ENCODE peak calls at places on chromosome 21, in five cellular contexts. One of them, this sample, is unnamed.

GRCh38 chr21:32346951-32347350 is 45.9 kb downstream of the URB1 start:
- DNase-seq in stimulated activated CD8-positive, alpha-beta memory T cell treated with anti-CD3 and anti-CD28 coated beads, Interleukin-4, amount 100 ng/mL, for 4 hours: no peak
- DNase-seq in omental fat pad: no peak
- DNase-seq in HTR-8/SVneo: no peak
- DNase-seq in H1: no peak
- DNase-seq in this sample: peak; percentile 71

GRCh38 chr21:45725844-45726200 is 82.3 kb downstream of the PCBP3 start:
- DNase-seq in stimulated activated CD8-positive, alpha-beta memory T cell treated with anti-CD3 and anti-CD28 coated beads, Interleukin-4, amount 100 ng/mL, for 4 hours: no peak
- DNase-seq in omental fat pad: no peak
- DNase-seq in HTR-8/SVneo: no peak
- DNase-seq in H1: no peak
- DNase-seq in this sample: no peak

GRCh38 chr21:26883768-26884167 is 38.6 kb upstream of the ADAMTS1 start:
- DNase-seq in stimulated activated CD8-positive, alpha-beta memory T cell treated with anti-CD3 and anti-CD28 coated beads, Interleukin-4, amount 100 ng/mL, for 4 hours: no peak
- DNase-seq in omental fat pad: no peak
- DNase-seq in HTR-8/SVneo: no peak
- DNase-seq in H1: no peak
- DNase-seq in this sample: no peak

GRCh38 chr21:44988607-44989537 is 49.0 kb downstream of the SLX9 start:
- DNase-seq in stimulated activated CD8-positive, alpha-beta memory T cell treated with anti-CD3 and anti-CD28 coated beads, Interleukin-4, amount 100 ng/mL, for 4 hours: no peak
- DNase-seq in omental fat pad: no peak
- DNase-seq in HTR-8/SVneo: no peak
- DNase-seq in H1: no peak
- DNase-seq in this sample: no peak

GRCh38 chr21:45623436-45623835 is 20.1 kb upstream of the PCBP3 start:
- DNase-seq in stimulated activated CD8-positive, alpha-beta memory T cell treated with anti-CD3 and anti-CD28 coated beads, Interleukin-4, amount 100 ng/mL, for 4 hours: no peak
- DNase-seq in omental fat pad: no peak
- DNase-seq in HTR-8/SVneo: no peak
- DNase-seq in H1: no peak
- DNase-seq in this sample: no peak

GRCh38 chr21:44820851-44821250 is 3.0 kb upstream of the SUMO3 start:
- DNase-seq in stimulated activated CD8-positive, alpha-beta memory T cell treated with anti-CD3 and anti-CD28 coated beads, Interleukin-4, amount 100 ng/mL, for 4 hours: no peak
- DNase-seq in omental fat pad: no peak
- DNase-seq in HTR-8/SVneo: no peak
- DNase-seq in H1: no peak
- DNase-seq in this sample: no peak

GRCh38 chr21:44925027-44925755 is 4.5 kb upstream of the ITGB2 start:
- DNase-seq in stimulated activated CD8-positive, alpha-beta memory T cell treated with anti-CD3 and anti-CD28 coated beads, Interleukin-4, amount 100 ng/mL, for 4 hours: no peak
- DNase-seq in omental fat pad: no peak
- DNase-seq in HTR-8/SVneo: no peak
- DNase-seq in H1: no peak
- DNase-seq in this sample: no peak

GRCh38 chr21:30689822-30690221 is 28.8 kb downstream of the KRTAP21-3 start:
- DNase-seq in stimulated activated CD8-positive, alpha-beta memory T cell treated with anti-CD3 and anti-CD28 coated beads, Interleukin-4, amount 100 ng/mL, for 4 hours: no peak
- DNase-seq in omental fat pad: no peak
- DNase-seq in HTR-8/SVneo: no peak
- DNase-seq in H1: no peak
- DNase-seq in this sample: no peak

GRCh38 chr21:32198369-32198768 is 80.5 kb downstream of the MIS18A start:
- DNase-seq in stimulated activated CD8-positive, alpha-beta memory T cell treated with anti-CD3 and anti-CD28 coated beads, Interleukin-4, amount 100 ng/mL, for 4 hours: no peak
- DNase-seq in omental fat pad: no peak
- DNase-seq in HTR-8/SVneo: no peak
- DNase-seq in H1: no peak
- DNase-seq in this sample: peak; percentile 63

GRCh38 chr21:44259082-44259705 is 2.5 kb downstream of the DNMT3L start:
- DNase-seq in stimulated activated CD8-positive, alpha-beta memory T cell treated with anti-CD3 and anti-CD28 coated beads, Interleukin-4, amount 100 ng/mL, for 4 hours: no peak
- DNase-seq in omental fat pad: no peak
- DNase-seq in HTR-8/SVneo: no peak
- DNase-seq in H1: no peak
- DNase-seq in this sample: no peak

GRCh38 chr21:41170442-41170841 is 2.5 kb downstream of the BACE2 start:
- DNase-seq in stimulated activated CD8-positive, alpha-beta memory T cell treated with anti-CD3 and anti-CD28 coated beads, Interleukin-4, amount 100 ng/mL, for 4 hours: no peak
- DNase-seq in omental fat pad: no peak
- DNase-seq in HTR-8/SVneo: peak; percentile 12
- DNase-seq in H1: no peak
- DNase-seq in this sample: no peak

GRCh38 chr21:39461419-39461818 is 9.6 kb downstream of the SH3BGR start:
- DNase-seq in stimulated activated CD8-positive, alpha-beta memory T cell treated with anti-CD3 and anti-CD28 coated beads, Interleukin-4, amount 100 ng/mL, for 4 hours: no peak
- DNase-seq in omental fat pad: no peak
- DNase-seq in HTR-8/SVneo: no peak
- DNase-seq in H1: no peak
- DNase-seq in this sample: no peak

GRCh38 chr21:42552407-42553336 is 39.0 kb downstream of the SLC37A1 start:
- DNase-seq in stimulated activated CD8-positive, alpha-beta memory T cell treated with anti-CD3 and anti-CD28 coated beads, Interleukin-4, amount 100 ng/mL, for 4 hours: no peak
- DNase-seq in omental fat pad: no peak
- DNase-seq in HTR-8/SVneo: no peak
- DNase-seq in H1: no peak
- DNase-seq in this sample: peak; percentile 24

GRCh38 chr21:44375281-44375651 is 21.8 kb downstream of the TRPM2 start:
- DNase-seq in stimulated activated CD8-positive, alpha-beta memory T cell treated with anti-CD3 and anti-CD28 coated beads, Interleukin-4, amount 100 ng/mL, for 4 hours: peak; percentile 9
- DNase-seq in omental fat pad: no peak
- DNase-seq in HTR-8/SVneo: no peak
- DNase-seq in H1: no peak
- DNase-seq in this sample: no peak

GRCh38 chr21:45329261-45330074 is 41.8 kb upstream of the POFUT2 start:
- DNase-seq in stimulated activated CD8-positive, alpha-beta memory T cell treated with anti-CD3 and anti-CD28 coated beads, Interleukin-4, amount 100 ng/mL, for 4 hours: no peak
- DNase-seq in omental fat pad: no peak
- DNase-seq in HTR-8/SVneo: peak; percentile 39
- DNase-seq in H1: no peak
- DNase-seq in this sample: no peak

GRCh38 chr21:33064623-33064996 is 5.3 kb upstream of the OLIG1 start:
- DNase-seq in stimulated activated CD8-positive, alpha-beta memory T cell treated with anti-CD3 and anti-CD28 coated beads, Interleukin-4, amount 100 ng/mL, for 4 hours: no peak
- DNase-seq in omental fat pad: no peak
- DNase-seq in HTR-8/SVneo: no peak
- DNase-seq in H1: no peak
- DNase-seq in this sample: no peak

GRCh38 chr21:35323947-35324346 is 274.8 kb upstream of the RUNX1 start:
- DNase-seq in stimulated activated CD8-positive, alpha-beta memory T cell treated with anti-CD3 and anti-CD28 coated beads, Interleukin-4, amount 100 ng/mL, for 4 hours: no peak
- DNase-seq in omental fat pad: no peak
- DNase-seq in HTR-8/SVneo: no peak
- DNase-seq in H1: no peak
- DNase-seq in this sample: no peak

GRCh38 chr21:36428789-36429671 is 43.8 kb downstream of the CHAF1B start:
- DNase-seq in stimulated activated CD8-positive, alpha-beta memory T cell treated with anti-CD3 and anti-CD28 coated beads, Interleukin-4, amount 100 ng/mL, for 4 hours: no peak
- DNase-seq in omental fat pad: no peak
- DNase-seq in HTR-8/SVneo: no peak
- DNase-seq in H1: no peak
- DNase-seq in this sample: no peak